ENCODE peak calls at places on chromosome 15, in four cellular contexts. T, B, K and X are unnamed samples.

GRCh38 chr15:42392309-42393024 is 33.2 kb downstream of the CAPN3 start:
- DNase-seq in K (no peak), B (no peak), T (peak), X (no peak)

GRCh38 chr15:60899322-60899966 is 329.7 kb downstream of the RORA start:
- DNase-seq in B (no peak), T (no peak), K (no peak), X (no peak)

GRCh38 chr15:31774045-31774444 is 256.3 kb upstream of the CHRNA7 start:
- DNase-seq in B (no peak), T (no peak), K (no peak), X (no peak)

GRCh38 chr15:53586815-53587214 is 172.6 kb downstream of the WDR72 start:
- DNase-seq in T (no peak), K (peak), B (no peak), X (no peak)

GRCh38 chr15:56939257-56939656 is 20.8 kb downstream of the TCF12 start:
- DNase-seq in T (no peak), K (no peak), B (no peak), X (no peak)

GRCh38 chr15:83899670-83900069 is 245.7 kb downstream of the ADAMTSL3 start:
- DNase-seq in K (no peak), B (no peak), T (no peak), X (no peak)

GRCh38 chr15:75823860-75824613 is 19.2 kb upstream of the UBE2Q2 start:
- DNase-seq in B (no peak), K (no peak), T (no peak), X (no peak)

GRCh38 chr15:22893881-22894280 is 55.4 kb downstream of the NIPA2 start:
- DNase-seq in K (no peak), B (no peak), T (no peak), X (no peak)

GRCh38 chr15:91886878-91887277 is 33.4 kb downstream of the SLCO3A1 start:
- DNase-seq in K (no peak), T (no peak), B (no peak), X (no peak)

GRCh38 chr15:72206677-72207000 is 9.1 kb upstream of the GRAMD2A start:
- DNase-seq in K (no peak), T (peak), B (no peak), X (no peak)

GRCh38 chr15:44157679-44158078 is 37.4 kb downstream of the FRMD5 start:
- DNase-seq in T (peak), K (no peak), B (no peak), X (peak)

GRCh38 chr15:63940956-63941620 is 105.2 kb downstream of the DAPK2 start:
- DNase-seq in T (no peak), B (no peak), K (no peak), X (no peak)

GRCh38 chr15:29671308-29671981 is 150.8 kb downstream of the TJP1 start:
- DNase-seq in K (no peak), B (no peak), T (peak), X (no peak)

GRCh38 chr15:70141376-70142071 is 43.8 kb upstream of the TLE3 start:
- DNase-seq in T (no peak), K (no peak), B (no peak), X (no peak)

GRCh38 chr15:38899300-38899699 is 334.7 kb upstream of the RASGRP1 start:
- DNase-seq in K (no peak), B (no peak), T (peak), X (no peak)

GRCh38 chr15:43406192-43406591 is 35.3 kb downstream of the TUBGCP4 start:
- DNase-seq in K (no peak), T (peak), B (no peak), X (no peak)

GRCh38 chr15:71133734-71134464 is 18.6 kb downstream of the THSD4 start:
- DNase-seq in K (no peak), B (no peak), T (no peak), X (no peak)

GRCh38 chr15:42102646-42103235 is 8.4 kb upstream of the PLA2G4D start:
- DNase-seq in K (no peak), T (peak), B (peak), X (peak)

GRCh38 chr15:31013863-31014607 is 22.6 kb upstream of the MTMR10 start:
- DNase-seq in B (no peak), K (no peak), T (no peak), X (peak)

GRCh38 chr15:97096303-97096835 is 765.9 kb downstream of the NR2F2 start:
- DNase-seq in B (no peak), T (no peak), K (no peak), X (no peak)

GRCh38 chr15:28909958-28910500 is 24.3 kb downstream of the APBA2 start:
- DNase-seq in T (no peak), B (peak), K (no peak), X (no peak)

GRCh38 chr15:98904466-98905048 is 103.0 kb downstream of the PGPEP1L start:
- DNase-seq in T (peak), B (no peak), K (no peak), X (peak)

GRCh38 chr15:52678468-52679231 is 538 bp downstream of the ATOSA start:
- DNase-seq in B (peak), T (peak), K (peak), X (peak)

DNA sequence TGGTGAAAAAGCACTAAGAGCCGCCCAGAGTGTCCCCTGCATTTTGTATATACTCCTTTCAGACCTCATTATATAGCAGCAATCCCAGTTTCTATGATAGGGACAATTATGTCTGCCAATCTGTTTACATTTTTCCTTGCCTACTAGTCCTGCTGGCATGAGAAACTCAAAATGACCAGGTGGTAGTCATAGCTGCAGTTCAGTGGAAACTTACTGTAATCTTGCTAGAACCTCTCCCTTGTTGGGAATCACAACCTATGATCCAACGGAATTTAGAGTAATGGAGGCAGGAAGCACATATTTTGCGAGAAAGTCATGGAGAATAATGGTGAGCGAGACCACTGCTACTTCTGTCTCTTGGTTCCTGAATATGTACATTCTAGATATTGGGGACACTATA is 28.6 kb upstream of the MINAR1 start:
- DNase-seq in T (no peak), B (no peak), K (no peak), X (no peak)
- TF ChIP-seq CTCF in T (no peak), B (no peak), K (no peak), X (no peak)

GRCh38 chr15:59159210-59159609 is 47.4 kb upstream of the LDHAL6B start:
- DNase-seq in T (no peak), B (no peak), K (no peak), X (no peak)

GRCh38 chr15:59157840-59158700 is 48.6 kb upstream of the LDHAL6B start:
- DNase-seq in K (no peak), T (peak), B (no peak), X (no peak)

GRCh38 chr15:59157398-59157797 is 49.2 kb upstream of the LDHAL6B start:
- DNase-seq in B (no peak), K (no peak), T (no peak), X (no peak)

GRCh38 chr15:59158701-59159034 is 48.0 kb upstream of the LDHAL6B start:
- DNase-seq in B (no peak), K (no peak), T (no peak), X (no peak)

DNA sequence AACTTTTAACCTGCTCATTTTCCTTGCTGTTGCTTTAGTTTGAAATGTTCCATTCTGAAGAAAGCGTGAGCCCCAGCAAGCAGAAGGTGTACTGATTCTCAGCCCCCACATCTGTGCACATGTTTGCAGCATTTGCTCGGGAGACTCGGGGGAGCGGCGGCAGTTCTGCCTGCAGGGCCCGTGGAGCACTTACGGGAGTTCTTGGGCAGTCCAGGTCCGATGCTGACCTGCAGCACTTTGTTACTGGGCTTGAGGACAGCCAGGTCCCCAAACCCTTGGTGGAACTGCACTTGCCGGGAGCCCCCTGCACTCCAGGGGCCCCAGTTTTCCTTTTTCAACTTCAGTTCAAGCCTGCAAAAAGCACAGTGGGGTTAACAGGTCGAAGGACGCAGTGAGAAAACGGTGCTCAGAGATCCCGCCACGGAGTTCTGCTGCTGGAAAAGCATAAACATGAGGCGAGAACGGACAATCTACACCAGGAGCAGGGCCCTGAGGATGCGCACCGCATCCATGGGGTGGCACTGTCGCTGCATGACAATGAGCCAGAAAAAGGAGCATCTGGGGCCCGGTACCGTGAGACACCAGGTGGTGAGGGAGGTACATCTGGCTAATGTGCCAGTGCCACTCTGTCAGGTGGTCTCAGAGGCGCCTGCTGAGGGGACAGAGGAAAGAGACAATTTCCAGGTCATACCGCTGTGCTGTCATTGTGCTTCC is 45.6 kb upstream of the LDHAL6B start:
- DNase-seq in T (peak), K (no peak), B (no peak), X (no peak)
- TF ChIP-seq CTCF in T (peak), K (peak), B (no peak), X (peak)

GRCh38 chr15:67135494-67135893 is 70.1 kb downstream of the SMAD3 start:
- DNase-seq in T (peak), B (no peak), K (no peak), X (peak)
- TF ChIP-seq CTCF in T (peak), B (no peak), K (peak), X (peak)

DNA sequence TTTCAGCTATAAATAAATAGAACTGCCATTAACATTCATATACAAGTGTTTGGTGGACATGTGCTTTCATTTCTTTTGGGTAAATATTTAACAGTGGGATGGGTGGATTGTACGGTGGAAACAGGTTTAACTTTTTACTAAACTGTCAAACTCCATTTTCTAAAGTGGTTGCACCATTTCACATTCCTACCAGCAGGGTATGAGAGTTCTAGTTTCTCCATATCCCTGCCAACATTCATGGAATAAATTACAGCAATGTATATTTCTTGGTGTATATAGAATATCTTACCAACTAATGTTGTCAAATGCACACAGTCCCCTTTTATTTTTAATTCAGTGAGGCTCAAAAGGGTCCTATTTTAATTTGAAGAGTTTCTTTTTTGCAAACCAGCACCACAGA is 71.3 kb upstream of the CTXND1 start:
- DNase-seq in B (no peak), K (no peak), T (peak), X (no peak)
- TF ChIP-seq CTCF in B (no peak), K (peak), T (no peak), X (peak)

GRCh38 chr15:80991446-80991845 is 1.8 kb upstream of the MESD start:
- DNase-seq in B (no peak), T (peak), K (no peak), X (peak)
- TF ChIP-seq CTCF in B (no peak), T (no peak), K (no peak), X (no peak)

DNA sequence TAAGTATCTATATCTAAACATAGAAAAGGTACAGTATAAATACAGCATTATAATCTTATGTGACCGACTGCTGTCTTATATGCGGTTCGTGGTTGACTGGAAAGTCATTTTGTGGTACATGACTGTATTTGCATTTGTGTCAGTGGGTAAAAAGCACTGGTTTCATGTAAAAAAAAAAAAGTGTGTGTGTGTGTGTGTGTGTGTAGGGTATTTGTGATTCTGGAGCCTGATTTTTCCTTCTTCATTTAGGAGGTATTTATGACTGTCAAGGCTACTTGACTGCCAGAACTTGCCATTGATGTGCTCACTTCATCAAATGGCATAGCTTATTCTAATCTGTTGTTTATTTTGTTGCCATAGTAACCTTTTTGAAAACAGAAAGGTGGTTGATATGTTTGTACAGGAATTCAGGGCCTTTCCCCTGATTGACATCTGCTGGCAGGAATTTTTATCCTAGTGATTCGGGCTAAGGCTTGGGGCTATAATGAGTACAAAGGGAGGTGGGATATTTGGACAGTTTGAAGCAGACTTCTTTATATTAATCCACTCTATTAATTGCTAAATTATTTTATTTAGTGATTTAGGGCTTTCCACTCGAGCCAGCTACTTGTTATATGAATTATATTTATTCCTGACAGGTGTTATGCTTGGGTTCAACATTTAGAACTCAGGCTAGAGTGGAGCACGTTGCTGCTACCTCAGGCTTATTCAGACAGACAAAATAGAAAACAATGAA is 63.4 kb downstream of the AKAP13 start:
- DNase-seq in B (no peak), T (no peak), K (no peak), X (peak)
- TF ChIP-seq CTCF in B (no peak), T (no peak), K (peak), X (no peak)

GRCh38 chr15:26864664-26865191 is 2.1 kb upstream of the GABRA5 start:
- DNase-seq in K (no peak), B (no peak), T (peak), X (peak)
- TF ChIP-seq CTCF in K (peak), B (no peak), T (peak), X (peak)